ENCODE peak calls at places on chromosomes 13 and 19, in five cellular contexts. W is foreskin keratinocyte, N is heart left ventricle, D is tibial nerve, B is colonic mucosa. Z is an unnamed sample.

GRCh38 chr19:49067554-49067953 is 2.9 kb upstream of the NTF4 start:
- DNase-seq in W (no peak), N (no peak), D (no peak), B (no peak), Z (no peak)

GRCh38 chr19:6076675-6077463 is 33.4 kb downstream of the RFX2 start:
- DNase-seq in W (peak; percentile 83), N (peak; percentile 1), D (no peak), B (no peak), Z (peak; percentile 76)

GRCh38 chr13:91647361-91647970 is 249.0 kb downstream of the GPC5 start:
- DNase-seq in W (no peak), N (no peak), D (no peak), B (peak; percentile 18), Z (no peak)

GRCh38 chr19:6402834-6403608 is 10.1 kb upstream of the GTF2F1 start:
- DNase-seq in W (no peak), N (no peak), D (no peak), B (peak; percentile 89), Z (no peak)

GRCh38 chr13:97962887-97963286 is 9.4 kb downstream of the IPO5 start:
- DNase-seq in W (no peak), N (no peak), D (no peak), B (no peak), Z (no peak)

GRCh38 chr13:112616586-112617381 is 28.8 kb upstream of the TUBGCP3 start:
- DNase-seq in W (no peak), N (no peak), D (no peak), B (peak; percentile 27), Z (peak; percentile 33)

GRCh38 chr19:17949956-17950309 is 17.0 kb upstream of the KCNN1 start:
- DNase-seq in W (no peak), N (no peak), D (no peak), B (no peak), Z (no peak)

GRCh38 chr19:5913739-5914357 is at the start of gene CAPS:
- DNase-seq in W (no peak), N (no peak), D (no peak), B (peak; percentile 76), Z (peak; percentile 72)

GRCh38 chr13:41019027-41019487 is at the start of gene ELF1:
- DNase-seq in W (peak; percentile 75), N (no peak), D (peak; percentile 40), B (peak; percentile 76), Z (peak; percentile 90)

GRCh38 chr13:79434578-79434977 is 28.5 kb upstream of the RBM26 start:
- DNase-seq in W (no peak), N (no peak), D (no peak), B (no peak), Z (no peak)

GRCh38 chr13:41040584-41041334 is 20.6 kb upstream of the WBP4 start:
- DNase-seq in W (no peak), N (no peak), D (no peak), B (no peak), Z (no peak)

GRCh38 chr13:49998714-49999624 is 2.1 kb downstream of the TRIM13 start:
- DNase-seq in W (no peak), N (no peak), D (no peak), B (no peak), Z (no peak)

GRCh38 chr19:29941828-29942403 is at the start of gene URI1:
- DNase-seq in W (peak; percentile 38), N (peak; percentile 94), D (peak; percentile 82), B (peak; percentile 96), Z (peak; percentile 82)

GRCh38 chr13:27827646-27828045 is 35.4 kb downstream of the GSX1 start:
- DNase-seq in W (no peak), N (no peak), D (no peak), B (no peak), Z (no peak)

GRCh38 chr13:28606466-28606865 is 52.5 kb upstream of the POMP start:
- DNase-seq in W (no peak), N (no peak), D (no peak), B (no peak), Z (no peak)

GRCh38 chr13:46181799-46182490 is at the start of gene LCP1:
- DNase-seq in W (no peak), N (no peak), D (peak; percentile 35), B (peak; percentile 41), Z (peak; percentile 10)

GRCh38 chr13:113546571-113547247 is 37.8 kb upstream of the TFDP1 start:
- DNase-seq in W (no peak), N (peak; percentile 37), D (peak; percentile 26), B (no peak), Z (no peak)

GRCh38 chr19:10580979-10581631 is 6.0 kb downstream of the AP1M2 start:
- DNase-seq in W (no peak), N (peak; percentile 85), D (peak; percentile 97), B (peak; percentile 89), Z (peak; percentile 73)

GRCh38 chr13:43880451-43880850 is 747 bp downstream of the LACC1 start:
- DNase-seq in W (no peak), N (no peak), D (no peak), B (no peak), Z (no peak)

GRCh38 chr19:23521471-23521870 is 126.2 kb upstream of the ZNF91 start:
- DNase-seq in W (no peak), N (no peak), D (no peak), B (no peak), Z (peak; percentile 64)

GRCh38 chr13:24678151-24678550 is 2.1 kb upstream of the ATP12A start:
- DNase-seq in W (no peak), N (no peak), D (no peak), B (no peak), Z (no peak)

GRCh38 chr13:83709751-83710515 is 172.3 kb downstream of the SLITRK1 start:
- DNase-seq in W (peak; percentile 62), N (no peak), D (no peak), B (no peak), Z (peak; percentile 87)

GRCh38 chr19:50607874-50608785 is 31.6 kb downstream of the SYT3 start:
- DNase-seq in W (peak; percentile 1), N (peak; percentile 50), D (peak; percentile 33), B (peak; percentile 49), Z (peak; percentile 5)

GRCh38 chr13:20461481-20461859 is 64.2 kb downstream of the CRYL1 start:
- DNase-seq in W (no peak), N (no peak), D (no peak), B (no peak), Z (peak; percentile 31)

GRCh38 chr13:106488075-106488474 is 47.4 kb downstream of the EFNB2 start:
- DNase-seq in W (no peak), N (no peak), D (no peak), B (peak; percentile 60), Z (no peak)

GRCh38 chr19:12247644-12248222 is 47.0 kb downstream of the ZNF44 start:
- DNase-seq in W (no peak), N (no peak), D (no peak), B (no peak), Z (peak; percentile 2)

GRCh38 chr19:46195104-46195503 is 34.4 kb upstream of the IGFL1 start:
- DNase-seq in W (no peak), N (no peak), D (no peak), B (no peak), Z (no peak)

GRCh38 chr19:11164879-11165406 is 9.4 kb upstream of the SPC24 start:
- DNase-seq in W (no peak), N (peak; percentile 86), D (peak; percentile 77), B (peak; percentile 62), Z (no peak)

GRCh38 chr13:109333893-109334651 is 452.3 kb downstream of the IRS2 start:
- DNase-seq in W (no peak), N (no peak), D (no peak), B (no peak), Z (no peak)

GRCh38 chr13:36445806-36446423 is 13.6 kb downstream of the CCNA1 start:
- DNase-seq in W (peak; percentile 49), N (no peak), D (no peak), B (no peak), Z (peak; percentile 73)

GRCh38 chr13:74771964-74772363 is 637.8 kb upstream of the KLF12 start:
- DNase-seq in W (peak; percentile 65), N (no peak), D (no peak), B (no peak), Z (peak; percentile 80)

GRCh38 chr19:33446156-33446917 is 72.8 kb downstream of the CEBPG start:
- DNase-seq in W (no peak), N (no peak), D (no peak), B (no peak), Z (no peak)

GRCh38 chr19:21474671-21475181 is 30.7 kb upstream of the ZNF429 start:
- DNase-seq in W (no peak), N (peak; percentile 83), D (peak; percentile 29), B (peak; percentile 77), Z (peak; percentile 64)

GRCh38 chr19:56841194-56841546 is 644 bp upstream of the PEG3 start:
- DNase-seq in W (no peak), N (no peak), D (no peak), B (no peak), Z (no peak)

GRCh38 chr19:11657307-11657706 is 60.0 kb downstream of the ZNF627 start:
- DNase-seq in W (no peak), N (no peak), D (no peak), B (peak; percentile 58), Z (no peak)

GRCh38 chr13:33976965-33977364 is 159.0 kb downstream of the RFC3 start:
- DNase-seq in W (no peak), N (no peak), D (no peak), B (no peak), Z (no peak)
- TF ChIP-seq CTCF in W (no peak), N (no peak), D (no peak), B (no peak), Z (no peak)

DNA sequence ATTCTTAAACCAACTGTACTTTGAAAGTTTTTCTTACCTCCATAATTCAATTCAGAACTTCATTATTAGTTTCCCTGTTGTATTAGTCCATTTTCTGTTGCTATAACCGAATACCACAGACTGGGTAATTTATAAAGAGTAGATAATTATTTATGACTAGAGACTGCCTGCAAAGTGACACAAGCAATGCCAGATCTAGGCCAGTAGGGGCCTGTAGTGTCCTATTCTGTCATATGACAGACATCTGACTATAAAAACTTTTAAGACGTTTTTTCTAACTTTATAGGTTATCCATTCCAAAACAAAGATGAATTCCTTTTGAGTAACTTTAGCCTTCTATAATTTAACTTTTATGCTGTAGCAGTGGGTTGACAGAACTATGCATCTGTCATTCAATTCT is 2783.8 kb downstream of the PCDH9 start:
- DNase-seq in W (no peak), N (no peak), D (no peak), B (no peak), Z (no peak)
- TF ChIP-seq CTCF in W (peak; percentile 53), N (peak; percentile 18), D (no peak), B (no peak), Z (peak; percentile 63)

DNA sequence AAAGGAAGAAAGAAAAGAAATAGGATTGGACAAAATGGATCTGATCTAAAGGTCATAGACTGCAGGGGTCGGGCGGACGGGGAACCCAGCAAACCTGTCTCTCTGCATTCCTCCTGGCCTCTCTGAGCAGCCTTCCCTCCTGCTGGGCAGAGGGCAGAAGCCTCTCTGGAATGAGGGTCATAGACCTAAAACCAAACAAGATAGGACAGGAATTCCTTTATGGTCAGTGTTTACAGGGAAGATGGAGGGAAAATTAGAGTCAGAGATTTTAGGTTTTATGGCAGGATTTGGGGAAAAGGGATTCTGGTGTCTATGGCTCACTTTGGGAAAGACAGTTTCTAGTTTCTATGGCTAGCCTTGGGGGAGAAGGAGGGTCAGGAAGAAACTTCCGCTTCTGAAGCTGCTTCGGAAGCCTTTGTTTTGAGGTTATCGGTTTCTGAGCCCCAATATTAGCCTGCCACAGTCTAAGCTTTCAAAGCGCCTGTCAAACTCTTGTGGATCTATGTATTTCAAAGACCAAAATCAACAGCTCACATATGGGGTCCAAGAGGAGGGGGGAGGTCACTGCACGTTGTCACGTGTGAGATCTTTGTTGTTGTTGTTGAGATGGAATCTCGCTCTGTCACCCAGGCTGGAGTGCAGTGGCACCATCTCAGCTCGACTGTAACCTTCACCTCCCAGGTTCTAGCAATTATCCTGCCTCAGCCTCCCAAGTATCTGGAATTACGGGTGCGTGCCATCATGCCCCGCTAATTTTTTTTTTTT is 18.9 kb upstream of the DPRX start:
- DNase-seq in W (no peak), N (no peak), D (no peak), B (no peak), Z (no peak)
- TF ChIP-seq CTCF in W (no peak), N (no peak), D (no peak), B (no peak), Z (no peak)

GRCh38 chr19:32138416-32138815 is 207.0 kb upstream of the ZNF507 start:
- DNase-seq in W (no peak), N (no peak), D (no peak), B (no peak), Z (no peak)
- TF ChIP-seq CTCF in W (no peak), N (no peak), D (no peak), B (no peak), Z (no peak)

Z was measured in mammary epithelial cell.